ENCODE peak calls at places on chromosome 7, in five cellular contexts. One of them, this sample, is unnamed.

GRCh38 chr7:47670738-47671137 is 88.8 kb upstream of the TNS3 start:
- DNase-seq in KG1: no peak
- DNase-seq in astrocyte: no peak
- DNase-seq in cardiac muscle cell: no peak
- DNase-seq in HTR-8/SVneo: no peak
- DNase-seq in this sample: no peak

GRCh38 chr7:130960208-130960988 is 226.4 kb upstream of the KLF14 start:
- DNase-seq in KG1: peak; percentile 10
- DNase-seq in astrocyte: peak; percentile 99
- DNase-seq in cardiac muscle cell: no peak
- DNase-seq in HTR-8/SVneo: peak; percentile 55
- DNase-seq in this sample: peak; percentile 68

GRCh38 chr7:90655566-90655965 is 59.4 kb downstream of the CDK14 start:
- DNase-seq in KG1: no peak
- DNase-seq in astrocyte: peak; percentile 96
- DNase-seq in cardiac muscle cell: no peak
- DNase-seq in HTR-8/SVneo: peak; percentile 14
- DNase-seq in this sample: peak; percentile 7

GRCh38 chr7:99142727-99143521 is 984 bp downstream of the SMURF1 start:
- DNase-seq in KG1: peak; percentile 10
- DNase-seq in astrocyte: peak; percentile 85
- DNase-seq in cardiac muscle cell: peak; percentile 97
- DNase-seq in HTR-8/SVneo: peak; percentile 63
- DNase-seq in this sample: peak; percentile 70

GRCh38 chr7:93359520-93360198 is 127.5 kb downstream of the VPS50 start:
- DNase-seq in KG1: no peak
- DNase-seq in astrocyte: no peak
- DNase-seq in cardiac muscle cell: no peak
- DNase-seq in HTR-8/SVneo: no peak
- DNase-seq in this sample: no peak

GRCh38 chr7:77698042-77698625 is 1.9 kb downstream of the RSBN1L start:
- DNase-seq in KG1: no peak
- DNase-seq in astrocyte: no peak
- DNase-seq in cardiac muscle cell: no peak
- DNase-seq in HTR-8/SVneo: no peak
- DNase-seq in this sample: no peak

GRCh38 chr7:102281785-102282184 is 4.9 kb upstream of the SH2B2 start:
- DNase-seq in KG1: no peak
- DNase-seq in astrocyte: no peak
- DNase-seq in cardiac muscle cell: no peak
- DNase-seq in HTR-8/SVneo: no peak
- DNase-seq in this sample: no peak

GRCh38 chr7:81688622-81689411 is 81.0 kb downstream of the HGF start:
- DNase-seq in KG1: no peak
- DNase-seq in astrocyte: no peak
- DNase-seq in cardiac muscle cell: peak; percentile 60
- DNase-seq in HTR-8/SVneo: no peak
- DNase-seq in this sample: no peak

GRCh38 chr7:17408245-17408903 is 109.9 kb downstream of the AHR start:
- DNase-seq in KG1: no peak
- DNase-seq in astrocyte: peak; percentile 92
- DNase-seq in cardiac muscle cell: no peak
- DNase-seq in HTR-8/SVneo: peak; percentile 63
- DNase-seq in this sample: peak; percentile 15

GRCh38 chr7:104848386-104848990 is 165.5 kb upstream of the KMT2E start:
- DNase-seq in KG1: peak; percentile 2
- DNase-seq in astrocyte: peak; percentile 9
- DNase-seq in cardiac muscle cell: peak; percentile 72
- DNase-seq in HTR-8/SVneo: peak; percentile 25
- DNase-seq in this sample: peak; percentile 22

GRCh38 chr7:100053201-100053600 is 3.6 kb downstream of the ZSCAN21 start:
- DNase-seq in KG1: no peak
- DNase-seq in astrocyte: peak; percentile 41
- DNase-seq in cardiac muscle cell: peak; percentile 35
- DNase-seq in HTR-8/SVneo: peak; percentile 33
- DNase-seq in this sample: peak; percentile 84

GRCh38 chr7:39428221-39428620 is 138.0 kb upstream of the YAE1 start:
- DNase-seq in KG1: no peak
- DNase-seq in astrocyte: peak; percentile 67
- DNase-seq in cardiac muscle cell: no peak
- DNase-seq in HTR-8/SVneo: peak; percentile 51
- DNase-seq in this sample: peak; percentile 16

GRCh38 chr7:105571891-105572290 is 9.4 kb downstream of the EFCAB10 start:
- DNase-seq in KG1: no peak
- DNase-seq in astrocyte: no peak
- DNase-seq in cardiac muscle cell: no peak
- DNase-seq in HTR-8/SVneo: no peak
- DNase-seq in this sample: no peak

GRCh38 chr7:24812313-24812945 is 55.2 kb upstream of the GSDME start:
- DNase-seq in KG1: no peak
- DNase-seq in astrocyte: no peak
- DNase-seq in cardiac muscle cell: peak; percentile 66
- DNase-seq in HTR-8/SVneo: peak; percentile 51
- DNase-seq in this sample: peak; percentile 41

GRCh38 chr7:95476072-95476845 is 9.5 kb upstream of the ASB4 start:
- DNase-seq in KG1: no peak
- DNase-seq in astrocyte: no peak
- DNase-seq in cardiac muscle cell: no peak
- DNase-seq in HTR-8/SVneo: no peak
- DNase-seq in this sample: no peak

GRCh38 chr7:98168181-98168903 is 42.9 kb upstream of the BHLHA15 start:
- DNase-seq in KG1: peak; percentile 3
- DNase-seq in astrocyte: peak; percentile 51
- DNase-seq in cardiac muscle cell: peak; percentile 81
- DNase-seq in HTR-8/SVneo: peak; percentile 68
- DNase-seq in this sample: peak; percentile 78

GRCh38 chr7:29806793-29807178 is 478 bp downstream of the WIPF3 start:
- DNase-seq in KG1: no peak
- DNase-seq in astrocyte: no peak
- DNase-seq in cardiac muscle cell: no peak
- DNase-seq in HTR-8/SVneo: no peak
- DNase-seq in this sample: no peak

GRCh38 chr7:83941300-83941699 is 253.3 kb downstream of the SEMA3A start:
- DNase-seq in KG1: no peak
- DNase-seq in astrocyte: no peak
- DNase-seq in cardiac muscle cell: no peak
- DNase-seq in HTR-8/SVneo: no peak
- DNase-seq in this sample: no peak

GRCh38 chr7:108049962-108050361 is 47.0 kb upstream of the LAMB1 start:
- DNase-seq in KG1: no peak
- DNase-seq in astrocyte: no peak
- DNase-seq in cardiac muscle cell: no peak
- DNase-seq in HTR-8/SVneo: no peak
- DNase-seq in this sample: no peak

GRCh38 chr7:152366662-152367061 is 69.1 kb downstream of the KMT2C start:
- DNase-seq in KG1: no peak
- DNase-seq in astrocyte: no peak
- DNase-seq in cardiac muscle cell: no peak
- DNase-seq in HTR-8/SVneo: no peak
- DNase-seq in this sample: peak; percentile 13

GRCh38 chr7:105489409-105489808 is 32.7 kb downstream of the PUS7 start:
- DNase-seq in KG1: no peak
- DNase-seq in astrocyte: no peak
- DNase-seq in cardiac muscle cell: no peak
- DNase-seq in HTR-8/SVneo: no peak
- DNase-seq in this sample: no peak

GRCh38 chr7:155797262-155798250 is 14.7 kb downstream of the SHH start:
- DNase-seq in KG1: no peak
- DNase-seq in astrocyte: no peak
- DNase-seq in cardiac muscle cell: no peak
- DNase-seq in HTR-8/SVneo: no peak
- DNase-seq in this sample: no peak